ENCODE peak calls at places on chromosomes 2 and 18, in four cellular contexts. T is K562, D is HepG2, Z is GM12878. C is an unnamed sample.

GRCh38 chr2:62410926-62411456 is 95.0 kb downstream of the TMEM17 start:
- DNase-seq in T (no peak), D (no peak), Z (no peak), C (no peak)

GRCh38 chr2:9307505-9307904 is 100.9 kb downstream of the ASAP2 start:
- DNase-seq in T (no peak), D (no peak), Z (no peak), C (no peak)

GRCh38 chr2:234792566-234792965 is 159.3 kb upstream of the SH3BP4 start:
- DNase-seq in T (no peak), D (no peak), Z (no peak), C (no peak)

GRCh38 chr18:44060197-44060596 is 620.5 kb upstream of the SETBP1 start:
- DNase-seq in T (no peak), D (no peak), Z (no peak), C (no peak)

GRCh38 chr2:70647873-70648481 is 94.4 kb upstream of the TGFA start:
- DNase-seq in T (peak; percentile 68), D (peak; percentile 43), Z (no peak), C (peak; percentile 73)

GRCh38 chr2:235616846-235617245 is 123.0 kb downstream of the AGAP1 start:
- DNase-seq in T (no peak), D (no peak), Z (no peak), C (no peak)

GRCh38 chr2:240522406-240522805 is 35.4 kb downstream of the ANKMY1 start:
- DNase-seq in T (no peak), D (no peak), Z (no peak), C (no peak)

GRCh38 chr2:75064691-75065396 is 106.4 kb downstream of the POLE4 start:
- DNase-seq in T (peak; percentile 68), D (peak; percentile 32), Z (no peak), C (peak; percentile 63)

GRCh38 chr2:72109904-72110303 is 37.8 kb downstream of the CYP26B1 start:
- DNase-seq in T (no peak), D (no peak), Z (no peak), C (no peak)

GRCh38 chr18:44715841-44716240 is 35.2 kb downstream of the SETBP1 start:
- DNase-seq in T (no peak), D (no peak), Z (no peak), C (no peak)

GRCh38 chr2:23412556-23413155 is 27.7 kb downstream of the KLHL29 start:
- DNase-seq in T (no peak), D (no peak), Z (no peak), C (no peak)

GRCh38 chr2:61943251-61943650 is 37.8 kb downstream of the COMMD1 start:
- DNase-seq in T (no peak), D (no peak), Z (peak; percentile 16), C (no peak)

GRCh38 chr2:44107974-44108373 is 60.7 kb upstream of the PPM1B start:
- DNase-seq in T (no peak), D (no peak), Z (no peak), C (no peak)

GRCh38 chr2:65340898-65341681 is 91.3 kb downstream of the SPRED2 start:
- DNase-seq in T (no peak), D (no peak), Z (no peak), C (no peak)

GRCh38 chr2:240418311-240418710 is 17.2 kb upstream of the GPC1 start:
- DNase-seq in T (no peak), D (no peak), Z (no peak), C (no peak)

GRCh38 chr2:263774-264492 is at the start of gene SH3YL1:
- DNase-seq in T (no peak), D (no peak), Z (no peak), C (peak; percentile 61)

GRCh38 chr2:196568506-196568905 is 71.0 kb upstream of the CCDC150 start:
- DNase-seq in T (no peak), D (no peak), Z (no peak), C (no peak)

DNA sequence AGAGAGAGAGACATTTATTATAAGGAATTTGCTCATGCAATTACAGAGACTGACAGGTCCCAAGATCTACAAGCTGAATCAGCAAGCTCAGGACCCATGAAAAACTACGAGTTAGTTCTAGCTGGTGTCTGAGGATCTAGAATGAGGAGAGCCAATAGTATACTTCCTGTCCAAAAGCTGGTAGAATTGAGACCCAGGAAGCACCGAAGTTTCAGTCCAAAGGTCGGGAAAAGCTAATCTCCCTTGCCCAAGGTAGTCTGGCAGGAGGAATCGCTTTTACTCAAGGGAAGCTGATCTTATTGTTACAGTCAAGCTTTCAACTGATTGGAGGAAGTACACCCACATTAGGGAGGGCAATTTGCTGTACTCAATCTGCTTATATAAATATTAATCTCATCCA is 389.6 kb downstream of the ADCYAP1 start:
- DNase-seq in T (no peak), D (peak; percentile 3), Z (no peak), C (no peak)
- TF ChIP-seq NFIC in T (no peak), D (no peak), Z (no peak), C (no peak)

GRCh38 chr18:26134110-26134509 is 441 bp downstream of the PSMA8 start:
- DNase-seq in T (no peak), D (no peak), Z (no peak), C (no peak)

GRCh38 chr18:26135563-26135962 is 1.9 kb downstream of the PSMA8 start:
- DNase-seq in T (no peak), D (no peak), Z (no peak), C (no peak)

GRCh38 chr18:26133652-26134051 is at the start of gene PSMA8:
- DNase-seq in T (no peak), D (no peak), Z (no peak), C (no peak)
- TF ChIP-seq SIN3A in T (no peak), D (no peak), Z (no peak), C (no peak)

GRCh38 chr18:79615091-79615490 is 64.5 kb upstream of the CTDP1 start:
- DNase-seq in T (no peak), D (no peak), Z (no peak), C (no peak)

GRCh38 chr18:79617521-79618500 is 61.8 kb upstream of the CTDP1 start:
- DNase-seq in T (no peak), D (no peak), Z (no peak), C (no peak)

GRCh38 chr18:79615586-79615985 is 64.0 kb upstream of the CTDP1 start:
- DNase-seq in T (no peak), D (no peak), Z (no peak), C (no peak)

GRCh38 chr18:79614211-79615028 is 65.2 kb upstream of the CTDP1 start:
- DNase-seq in T (no peak), D (no peak), Z (no peak), C (no peak)

GRCh38 chr18:79616651-79617518 is 62.7 kb upstream of the CTDP1 start:
- DNase-seq in T (peak; percentile 22), D (no peak), Z (no peak), C (no peak)
- H2AFZ ChIP-seq in T (no peak overlapping the region), D (no peak overlapping the region), Z (no peak overlapping the region), C (no peak overlapping the region)

GRCh38 chr18:36405611-36406010 is 108.1 kb downstream of the FHOD3 start:
- DNase-seq in T (no peak), D (no peak), Z (no peak), C (no peak)
- TF ChIP-seq NFIC in T (no peak), D (no peak), Z (no peak), C (no peak)

GRCh38 chr2:18788590-18788989 is 199.2 kb upstream of the NT5C1B start:
- DNase-seq in T (no peak), D (no peak), Z (no peak), C (no peak)
- TF ChIP-seq SIN3A in T (no peak), D (no peak), Z (no peak), C (no peak)

DNA sequence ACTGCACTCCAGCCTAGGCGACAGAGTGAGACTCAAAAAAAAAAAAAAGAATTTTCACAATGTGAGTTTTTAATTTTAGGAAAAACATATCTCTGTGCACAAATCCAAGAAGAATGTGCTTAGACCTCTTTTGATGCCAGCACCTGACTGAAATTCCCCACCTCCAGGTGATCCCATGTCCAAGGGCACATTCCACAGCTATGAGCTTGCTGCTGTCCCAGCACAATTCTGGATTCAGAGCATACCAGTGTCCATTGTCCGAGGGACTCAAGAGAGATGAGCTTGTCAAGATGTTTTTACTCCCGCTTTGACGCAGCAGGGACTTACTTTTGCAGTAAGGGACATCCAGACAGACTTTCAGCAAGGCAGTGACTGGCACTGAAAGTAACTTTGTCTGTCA is 489.1 kb upstream of the ACVR2A start:
- DNase-seq in T (no peak), D (peak; percentile 27), Z (no peak), C (no peak)
- H2AFZ ChIP-seq in T (no peak overlapping the region), D (no peak overlapping the region), Z (no peak overlapping the region), C (no peak overlapping the region)

GRCh38 chr2:118122768-118123335 is 34.6 kb downstream of the INSIG2 start:
- DNase-seq in T (no peak), D (no peak), Z (peak; percentile 43), C (no peak)
- TF ChIP-seq NFIC in T (no peak), D (no peak), Z (no peak), C (no peak)

GRCh38 chr2:40690525-40690924 is 238.6 kb upstream of the SLC8A1 start:
- DNase-seq in T (no peak), D (no peak), Z (no peak), C (no peak)

GRCh38 chr2:40690036-40690435 is 238.1 kb upstream of the SLC8A1 start:
- DNase-seq in T (no peak), D (no peak), Z (no peak), C (no peak)
- TF ChIP-seq SIN3A in T (no peak), D (no peak), Z (no peak), C (no peak)

DNA sequence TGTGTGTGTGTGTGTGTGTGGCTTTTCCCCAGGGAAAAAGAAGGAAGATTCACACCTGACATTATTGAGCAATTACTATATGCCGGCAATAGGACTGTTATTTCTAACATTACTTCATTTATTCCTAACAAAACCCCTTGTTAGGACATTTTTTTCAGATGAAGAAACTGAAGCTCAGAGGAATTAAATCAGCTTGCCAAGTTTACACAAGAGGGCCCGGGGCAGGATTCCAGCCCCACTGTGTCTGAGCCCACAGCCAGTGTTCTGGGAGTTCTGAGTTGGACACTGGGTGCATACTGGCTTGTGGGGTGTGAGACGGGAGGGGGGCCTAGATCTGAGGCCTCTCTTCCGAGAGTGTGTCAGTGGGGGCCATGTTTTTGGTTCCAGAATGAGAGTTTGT is 9.9 kb downstream of the TOGARAM2 start:
- DNase-seq in T (no peak), D (no peak), Z (no peak), C (no peak)
- H2AFZ ChIP-seq in T (no peak overlapping the region), D (no peak overlapping the region), Z (no peak overlapping the region), C (no peak overlapping the region)

C was measured in SK-N-SH.